ENCODE peak calls at places on chromosomes 5 and 9, in nine cellular contexts. P is immature natural killer cell; V is fibroblast of lung; B is midbrain; G is NCI-H524; K is CD8-positive, alpha-beta T cell; E is HepG2; A is GM04504; W is neural progenitor cell. D is an unnamed sample.

GRCh38 chr5:138805096-138805495 is 51.9 kb downstream of the CTNNA1 start:
- DNase-seq in K (no peak), B (no peak), E (no peak), A (no peak), W (no peak), V (no peak), P (no peak), G (no peak), D (no peak)

GRCh38 chr5:111737716-111738115 is 19.3 kb downstream of the NREP start:
- DNase-seq in E (no peak), G (no peak), V (peak), B (no peak), A (no peak), K (no peak), P (no peak), W (no peak), D (no peak)

GRCh38 chr9:125312411-125312810 is 50.8 kb downstream of the GAPVD1 start:
- DNase-seq in P (no peak), V (no peak), E (no peak), A (no peak), W (no peak), B (no peak), G (no peak), K (no peak), D (no peak)

GRCh38 chr9:115164511-115164974 is 46.6 kb upstream of the TNC start:
- DNase-seq in W (peak), K (no peak), V (peak), P (no peak), E (peak), A (no peak), B (peak), G (peak), D (no peak)

GRCh38 chr9:36161187-36161586 is 8.0 kb upstream of the CCIN start:
- DNase-seq in W (no peak), V (peak), E (no peak), G (no peak), P (no peak), A (no peak), B (no peak), K (no peak), D (no peak)

GRCh38 chr5:94793816-94794198 is 175.3 kb downstream of the SLF1 start:
- DNase-seq in E (no peak), G (no peak), K (no peak), P (no peak), A (no peak), B (no peak), W (no peak), V (peak), D (no peak)

GRCh38 chr5:2281446-2281845 is 398.7 kb upstream of the IRX4 start:
- DNase-seq in V (no peak), E (no peak), G (no peak), W (no peak), K (no peak), A (no peak), P (no peak), B (no peak), D (no peak)

GRCh38 chr9:121997791-121998190 is 95.3 kb downstream of the TTLL11 start:
- DNase-seq in V (peak), B (no peak), A (no peak), W (no peak), K (no peak), E (no peak), P (no peak), G (no peak), D (peak)

GRCh38 chr5:68171101-68171558 is 44.4 kb upstream of the PIK3R1 start:
- DNase-seq in K (no peak), G (no peak), W (peak), V (peak), B (peak), P (no peak), E (no peak), A (no peak), D (no peak)

GRCh38 chr9:130137081-130137869 is 34.9 kb upstream of the NCS1 start:
- DNase-seq in P (no peak), A (no peak), E (no peak), W (no peak), K (no peak), V (peak), B (no peak), G (no peak), D (no peak)

GRCh38 chr5:180238631-180239030 is 29.6 kb upstream of the RASGEF1C start:
- DNase-seq in G (no peak), B (no peak), K (no peak), P (no peak), E (no peak), A (no peak), V (no peak), W (no peak), D (no peak)

GRCh38 chr9:4887556-4887955 is 94.8 kb downstream of the RCL1 start:
- DNase-seq in P (no peak), E (no peak), G (peak), V (peak), W (no peak), K (no peak), A (peak), B (no peak), D (no peak)

GRCh38 chr9:128118971-128119665 is 8.4 kb downstream of the PTGES2 start:
- DNase-seq in E (no peak), W (no peak), K (no peak), V (no peak), B (no peak), P (no peak), G (peak), A (no peak), D (no peak)

GRCh38 chr9:89790542-89791109 is 185.8 kb downstream of the GADD45G start:
- DNase-seq in K (no peak), B (no peak), W (no peak), E (no peak), P (no peak), G (no peak), V (no peak), A (no peak), D (no peak)

GRCh38 chr5:142684508-142685031 is 1.3 kb downstream of the FGF1 start:
- DNase-seq in W (peak), P (no peak), K (no peak), E (no peak), A (no peak), B (peak), G (no peak), V (no peak), D (no peak)

GRCh38 chr9:29297592-29297991 is 1724.3 kb upstream of the C9orf72 start:
- DNase-seq in A (no peak), W (no peak), B (no peak), E (no peak), G (no peak), V (no peak), P (peak), K (no peak), D (no peak)

GRCh38 chr9:116859763-116860162 is 172.7 kb downstream of the TRIM32 start:
- DNase-seq in W (no peak), B (no peak), K (no peak), E (no peak), V (no peak), G (no peak), P (no peak), A (no peak), D (no peak)

GRCh38 chr9:3858961-3859360 is 333.2 kb upstream of the RFX3 start:
- DNase-seq in B (no peak), W (no peak), V (peak), E (no peak), K (no peak), A (no peak), P (no peak), G (no peak), D (no peak)

GRCh38 chr5:9686211-9686610 is 56.1 kb upstream of the TAS2R1 start:
- DNase-seq in G (no peak), W (no peak), E (no peak), V (peak), K (no peak), P (no peak), B (no peak), A (no peak), D (no peak)

GRCh38 chr9:129640086-129640870 is 1.7 kb downstream of the ASB6 start:
- DNase-seq in B (peak), V (peak), G (peak), K (no peak), P (no peak), E (no peak), A (no peak), W (no peak), D (no peak)

GRCh38 chr9:100498592-100498991 is 25.6 kb downstream of the TMEFF1 start:
- DNase-seq in W (no peak), A (no peak), P (no peak), G (no peak), V (peak), E (no peak), B (no peak), K (no peak), D (no peak)

D was measured in HEK293T.